ENCODE peak calls at places on chromosomes 16 and 17, in six cellular contexts. T, K, M, H, I and O are unnamed samples.

GRCh38 chr17:73316919-73317505 is 5.2 kb upstream of the CDC42EP4 start:
- DNase-seq in T (no peak), K (no peak), M (no peak), H (no peak), I (no peak), O (no peak)

GRCh38 chr16:73058221-73058615 is 10.3 kb upstream of the ZFHX3 start:
- DNase-seq in T (no peak), K (peak; percentile 33), M (no peak), H (no peak), I (peak; percentile 61), O (no peak)

GRCh38 chr17:5762191-5762590 is 177.9 kb upstream of the NLRP1 start:
- DNase-seq in T (no peak), K (no peak), M (no peak), H (no peak), I (no peak), O (no peak)

GRCh38 chr17:80566054-80566400 is 21.4 kb downstream of the RPTOR start:
- DNase-seq in T (no peak), K (no peak), M (no peak), H (peak; percentile 9), I (no peak), O (no peak)

GRCh38 chr16:52861614-52862022 is 191.1 kb downstream of the CHD9NB start:
- DNase-seq in T (no peak), K (no peak), M (no peak), H (peak; percentile 6), I (no peak), O (no peak)

GRCh38 chr17:81256616-81257015 is 17.5 kb downstream of the NDUFAF8 start:
- DNase-seq in T (no peak), K (peak; percentile 76), M (no peak), H (peak; percentile 7), I (no peak), O (peak; percentile 20)

GRCh38 chr16:67953641-67954375 is 9.9 kb upstream of the LCAT start:
- DNase-seq in T (no peak), K (no peak), M (peak; percentile 50), H (no peak), I (no peak), O (no peak)

GRCh38 chr17:20262116-20262977 is 205.0 kb downstream of the LGALS9B start:
- DNase-seq in T (no peak), K (no peak), M (no peak), H (no peak), I (no peak), O (no peak)

GRCh38 chr17:44677136-44677535 is 12.4 kb downstream of the CCDC43 start:
- DNase-seq in T (no peak), K (no peak), M (no peak), H (no peak), I (no peak), O (peak; percentile 51)

GRCh38 chr16:23252310-23252709 is 49.8 kb upstream of the SCNN1B start:
- DNase-seq in T (no peak), K (no peak), M (no peak), H (no peak), I (no peak), O (no peak)

GRCh38 chr17:41544497-41544896 is 16.4 kb upstream of the KRT19 start:
- DNase-seq in T (no peak), K (peak; percentile 56), M (no peak), H (no peak), I (no peak), O (no peak)

GRCh38 chr16:83887088-83887487 is 11.8 kb upstream of the MLYCD start:
- DNase-seq in T (no peak), K (no peak), M (no peak), H (no peak), I (no peak), O (peak; percentile 28)

GRCh38 chr17:42180922-42181850 is at the start of gene KCNH4:
- DNase-seq in T (peak; percentile 67), K (peak; percentile 9), M (no peak), H (peak; percentile 76), I (peak; percentile 82), O (peak; percentile 55)